ENCODE peak calls at places on chromosomes 12 and 14, in nine cellular contexts. K is neuronal stem cell; U is stomach; S is endodermal cell; F is HCT116; Z is CD4-positive, alpha-beta T cell; V is right lobe of liver; H is uterus; A is effector memory CD4-positive, alpha-beta T cell. G is an unnamed sample.

GRCh38 chr14:91272341-91273272 is 28.1 kb upstream of the GPR68 start:
- DNase-seq in K (no peak), U (no peak), S (no peak), F (no peak), Z (no peak), V (no peak), H (no peak), A (no peak), G (peak; percentile 40)

GRCh38 chr14:37579250-37579649 is 15.8 kb downstream of the FOXA1 start:
- DNase-seq in K (no peak), U (no peak), S (peak; percentile 52), F (no peak), Z (no peak), V (no peak), H (no peak), A (no peak), G (no peak)

GRCh38 chr12:125135906-125136305 is 70.7 kb downstream of the AACS start:
- DNase-seq in K (no peak), U (no peak), S (no peak), F (no peak), Z (no peak), V (no peak), H (no peak), A (no peak), G (no peak)

GRCh38 chr12:18320976-18321375 is 59.7 kb downstream of the PIK3C2G start:
- DNase-seq in K (no peak), U (no peak), S (no peak), F (no peak), Z (no peak), V (no peak), H (no peak), A (no peak), G (no peak)

GRCh38 chr12:110687770-110688169 is 1.1 kb downstream of the HVCN1 start:
- DNase-seq in K (no peak), U (no peak), S (no peak), F (no peak), Z (no peak), V (no peak), H (no peak), A (no peak), G (no peak)

GRCh38 chr12:26711072-26711471 is 121.9 kb downstream of the ITPR2 start:
- DNase-seq in K (no peak), U (no peak), S (no peak), F (no peak), Z (no peak), V (no peak), H (no peak), A (no peak), G (no peak)

GRCh38 chr12:30047499-30048262 is 263.9 kb upstream of the TMTC1 start:
- DNase-seq in K (no peak), U (no peak), S (no peak), F (no peak), Z (no peak), V (no peak), H (no peak), A (no peak), G (no peak)

GRCh38 chr14:91149462-91149861 is 35.6 kb downstream of the DGLUCY start:
- DNase-seq in K (no peak), U (peak; percentile 75), S (no peak), F (no peak), Z (no peak), V (no peak), H (peak; percentile 77), A (no peak), G (peak; percentile 97)

GRCh38 chr14:88168498-88169165 is 154.4 kb downstream of the KCNK10 start:
- DNase-seq in K (no peak), U (peak; percentile 57), S (peak; percentile 83), F (no peak), Z (peak; percentile 42), V (no peak), H (no peak), A (peak; percentile 29), G (no peak)

GRCh38 chr12:67482751-67483661 is 165.5 kb upstream of the DYRK2 start:
- DNase-seq in K (no peak), U (peak; percentile 71), S (no peak), F (no peak), Z (peak; percentile 82), V (no peak), H (peak; percentile 52), A (peak; percentile 55), G (peak; percentile 33)

GRCh38 chr12:129660961-129661360 is 242.9 kb downstream of the TMEM132D start:
- DNase-seq in K (no peak), U (no peak), S (peak; percentile 63), F (no peak), Z (no peak), V (no peak), H (no peak), A (no peak), G (no peak)

GRCh38 chr12:68675098-68675842 is 11.5 kb upstream of the NUP107 start:
- DNase-seq in K (no peak), U (peak; percentile 48), S (peak; percentile 54), F (no peak), Z (peak; percentile 81), V (no peak), H (no peak), A (peak; percentile 45), G (no peak)

GRCh38 chr12:115213538-115213961 is 529.6 kb upstream of the TBX3 start:
- DNase-seq in K (no peak), U (no peak), S (peak; percentile 72), F (no peak), Z (no peak), V (no peak), H (no peak), A (no peak), G (no peak)

GRCh38 chr14:102390486-102390885 is 27.7 kb downstream of the TECPR2 start:
- DNase-seq in K (no peak), U (no peak), S (no peak), F (no peak), Z (no peak), V (no peak), H (no peak), A (no peak), G (no peak)

GRCh38 chr12:39368096-39368495 is 74.8 kb downstream of the KIF21A start:
- DNase-seq in K (no peak), U (no peak), S (no peak), F (no peak), Z (no peak), V (no peak), H (no peak), A (no peak), G (no peak)

GRCh38 chr12:51051787-51052186 is 3.7 kb downstream of the LETMD1 start:
- DNase-seq in K (no peak), U (no peak), S (no peak), F (no peak), Z (no peak), V (no peak), H (no peak), A (no peak), G (no peak)

GRCh38 chr12:105192624-105193225 is 43.2 kb downstream of the APPL2 start:
- DNase-seq in K (no peak), U (no peak), S (no peak), F (no peak), Z (no peak), V (no peak), H (no peak), A (no peak), G (no peak)

GRCh38 chr14:22614240-22614799 is 16.2 kb downstream of the ABHD4 start:
- DNase-seq in K (no peak), U (no peak), S (peak; percentile 60), F (peak; percentile 76), Z (no peak), V (no peak), H (no peak), A (no peak), G (peak; percentile 93)

GRCh38 chr12:78018146-78018910 is 187.6 kb downstream of the NAV3 start:
- DNase-seq in K (peak; percentile 69), U (no peak), S (no peak), F (no peak), Z (no peak), V (no peak), H (no peak), A (no peak), G (no peak)

GRCh38 chr12:40224439-40225291 is at the start of gene LRRK2:
- DNase-seq in K (peak; percentile 33), U (peak; percentile 65), S (peak; percentile 84), F (no peak), Z (peak; percentile 10), V (peak; percentile 91), H (peak; percentile 84), A (peak; percentile 6), G (no peak)

GRCh38 chr14:89667983-89668382 is 250.9 kb upstream of the FOXN3 start:
- DNase-seq in K (no peak), U (no peak), S (no peak), F (no peak), Z (no peak), V (no peak), H (no peak), A (no peak), G (no peak)

GRCh38 chr12:3049596-3050314 is 27.4 kb upstream of the TSPAN9 start:
- DNase-seq in K (no peak), U (no peak), S (peak; percentile 51), F (no peak), Z (no peak), V (no peak), H (no peak), A (no peak), G (no peak)

GRCh38 chr12:30692470-30692869 is 3.2 kb downstream of the IPO8 start:
- DNase-seq in K (no peak), U (no peak), S (no peak), F (no peak), Z (no peak), V (no peak), H (peak; percentile 28), A (no peak), G (no peak)

GRCh38 chr14:75831971-75832370 is 149.8 kb downstream of the TGFB3 start:
- DNase-seq in K (no peak), U (peak; percentile 69), S (no peak), F (no peak), Z (no peak), V (no peak), H (peak; percentile 45), A (no peak), G (peak; percentile 87)
- H3K27ac ChIP-seq in K (no peak overlapping the region), U (peak overlapping the region; percentile 88), S (no peak overlapping the region), F (no peak overlapping the region), Z (no peak overlapping the region), V (no peak overlapping the region), H (peak overlapping the region; percentile 76), A (no peak overlapping the region), G (peak overlapping the region; percentile 97)

GRCh38 chr12:107547421-107547820 is 138.2 kb upstream of the PWP1 start:
- DNase-seq in K (no peak), U (no peak), S (peak; percentile 18), F (no peak), Z (no peak), V (no peak), H (no peak), A (no peak), G (no peak)
- H3K27ac ChIP-seq in K (no peak overlapping the region), U (no peak overlapping the region), S (no peak overlapping the region), F (no peak overlapping the region), Z (no peak overlapping the region), V (no peak overlapping the region), H (no peak overlapping the region), A (no peak overlapping the region), G (no peak overlapping the region)

GRCh38 chr14:52315355-52315718 is 1.2 kb downstream of the PTGER2 start:
- DNase-seq in K (no peak), U (peak; percentile 34), S (no peak), F (no peak), Z (no peak), V (no peak), H (peak; percentile 34), A (no peak), G (no peak)
- H3K27ac ChIP-seq in K (no peak overlapping the region), U (peak overlapping the region; percentile 94), S (no peak overlapping the region), F (no peak overlapping the region), Z (no peak overlapping the region), V (no peak overlapping the region), H (peak overlapping the region; percentile 68), A (peak overlapping the region; percentile 73), G (no peak overlapping the region)

GRCh38 chr12:6965714-6966113 is 4.8 kb downstream of the PHB2 start:
- DNase-seq in K (no peak), U (no peak), S (peak; percentile 54), F (no peak), Z (no peak), V (no peak), H (no peak), A (no peak), G (no peak)
- H3K27ac ChIP-seq in K (no peak overlapping the region), U (peak overlapping the region; percentile 95), S (no peak overlapping the region), F (peak overlapping the region; percentile 97), Z (peak overlapping the region; percentile 39), V (peak overlapping the region; percentile 41), H (peak overlapping the region; percentile 63), A (peak overlapping the region; percentile 68), G (peak overlapping the region; percentile 95)

G was measured in epithelial cell of prostate.